ENCODE peak calls at places on chromosomes 4 and X, in eight cellular contexts. G is HepG2, R is transverse colon, J is stomach, K is GM12891, O is suprapubic skin, I is prostate gland, W is breast epithelium. X is an unnamed sample.

GRCh38 chr4:6781561-6781960 is 966 bp upstream of the KIAA0232 start:
- DNase-seq in G (no peak), R (no peak), J (no peak), K (no peak), O (no peak), I (no peak), W (no peak), X (no peak)

GRCh38 chrX:74343970-74344622 is 40.1 kb downstream of the ZCCHC13 start:
- DNase-seq in G (peak), R (peak), J (peak), K (peak), O (no peak), I (peak), W (peak), X (no peak)

GRCh38 chrX:121365572-121366161 is 318.3 kb downstream of the GLUD2 start:
- DNase-seq in G (no peak), R (peak), J (no peak), K (no peak), O (no peak), I (no peak), W (no peak), X (no peak)

GRCh38 chr4:139560396-139561084 is 4.5 kb upstream of the SETD7 start:
- DNase-seq in G (no peak), R (no peak), J (no peak), K (no peak), O (no peak), I (no peak), W (no peak), X (peak)

GRCh38 chrX:47311857-47312774 is 58.3 kb upstream of the ZNF157 start:
- DNase-seq in G (peak), R (peak), J (peak), K (peak), O (no peak), I (peak), W (no peak), X (no peak)

GRCh38 chrX:153377727-153378126 is 23.4 kb downstream of the PNMA6E start:
- DNase-seq in G (no peak), R (no peak), J (no peak), K (no peak), O (no peak), I (no peak), W (no peak), X (no peak)

GRCh38 chr4:15232725-15233597 is 194.9 kb upstream of the C1QTNF7 start:
- DNase-seq in G (peak), R (no peak), J (no peak), K (no peak), O (no peak), I (no peak), W (no peak), X (no peak)

GRCh38 chrX:51902651-51903050 is 9.2 kb downstream of the MAGED1 start:
- DNase-seq in G (no peak), R (no peak), J (no peak), K (no peak), O (no peak), I (no peak), W (no peak), X (no peak)

GRCh38 chrX:131704136-131704695 is 160.3 kb downstream of the OR13H1 start:
- DNase-seq in G (no peak), R (peak), J (peak), K (no peak), O (no peak), I (no peak), W (peak), X (peak)

GRCh38 chrX:71514367-71515038 is 18.4 kb upstream of the OGT start:
- DNase-seq in G (no peak), R (peak), J (no peak), K (no peak), O (no peak), I (no peak), W (no peak), X (no peak)

GRCh38 chr4:55008166-55009056 is 117.0 kb downstream of the KDR start:
- DNase-seq in G (no peak), R (no peak), J (no peak), K (peak), O (no peak), I (no peak), W (no peak), X (no peak)

GRCh38 chr4:114021445-114021844 is 42.0 kb upstream of the ARSJ start:
- DNase-seq in G (no peak), R (no peak), J (no peak), K (no peak), O (no peak), I (no peak), W (no peak), X (no peak)

GRCh38 chr4:25938251-25939186 is 24.5 kb downstream of the SMIM20 start:
- DNase-seq in G (no peak), R (no peak), J (no peak), K (peak), O (no peak), I (no peak), W (no peak), X (no peak)

GRCh38 chr4:138510053-138510452 is 267.9 kb upstream of the SLC7A11 start:
- DNase-seq in G (no peak), R (no peak), J (no peak), K (no peak), O (no peak), I (no peak), W (no peak), X (no peak)

GRCh38 chrX:119501511-119502148 is 33.4 kb downstream of the SLC25A5 start:
- DNase-seq in G (no peak), R (no peak), J (no peak), K (no peak), O (no peak), I (no peak), W (no peak), X (no peak)

GRCh38 chr4:113908829-113909228 is 70.6 kb downstream of the ARSJ start:
- DNase-seq in G (no peak), R (no peak), J (no peak), K (no peak), O (no peak), I (no peak), W (no peak), X (no peak)

GRCh38 chr4:105807496-105807895 is 87.8 kb upstream of the NPNT start:
- DNase-seq in G (no peak), R (no peak), J (no peak), K (no peak), O (no peak), I (no peak), W (no peak), X (no peak)

GRCh38 chr4:112510191-112510467 is 5.9 kb downstream of the NEUROG2 start:
- DNase-seq in G (no peak), R (no peak), J (no peak), K (no peak), O (no peak), I (no peak), W (no peak), X (no peak)

GRCh38 chr4:8110071-8110986 is 48.3 kb downstream of the ABLIM2 start:
- DNase-seq in G (peak), R (no peak), J (no peak), K (no peak), O (no peak), I (no peak), W (no peak), X (no peak)

GRCh38 chrX:46913710-46914109 is 1.5 kb downstream of the JADE3 start:
- DNase-seq in G (peak), R (peak), J (peak), K (no peak), O (no peak), I (peak), W (peak), X (no peak)

GRCh38 chr4:74451214-74451661 is 6.3 kb downstream of the AREG start:
- DNase-seq in G (peak), R (no peak), J (no peak), K (no peak), O (no peak), I (no peak), W (no peak), X (no peak)

GRCh38 chr4:188268081-188268908 is 129.1 kb downstream of the TRIML1 start:
- DNase-seq in G (no peak), R (no peak), J (no peak), K (no peak), O (no peak), I (no peak), W (no peak), X (no peak)

GRCh38 chr4:81565137-81565870 is 93.6 kb upstream of the RASGEF1B start:
- DNase-seq in G (no peak), R (peak), J (peak), K (no peak), O (peak), I (peak), W (peak), X (peak)

GRCh38 chrX:17247144-17247543 is 127.9 kb upstream of the NHS start:
- DNase-seq in G (no peak), R (no peak), J (no peak), K (no peak), O (no peak), I (no peak), W (no peak), X (no peak)

GRCh38 chr4:6873792-6874461 is 35.7 kb upstream of the TBC1D14 start:
- DNase-seq in G (peak), R (peak), J (peak), K (no peak), O (no peak), I (peak), W (peak), X (peak)

GRCh38 chrX:78687586-78687985 is 28.5 kb upstream of the RTL3 start:
- DNase-seq in G (no peak), R (no peak), J (no peak), K (no peak), O (no peak), I (no peak), W (no peak), X (no peak)

GRCh38 chr4:66182651-66183050 is 512.4 kb upstream of the EPHA5 start:
- DNase-seq in G (no peak), R (no peak), J (no peak), K (no peak), O (no peak), I (no peak), W (no peak), X (no peak)

GRCh38 chrX:85111347-85111746 is 107.7 kb downstream of the APOOL start:
- DNase-seq in G (no peak), R (no peak), J (no peak), K (no peak), O (no peak), I (no peak), W (no peak), X (no peak)

GRCh38 chr4:40957281-40957680 is 207.5 kb downstream of the NSUN7 start:
- DNase-seq in G (no peak), R (no peak), J (no peak), K (no peak), O (no peak), I (no peak), W (no peak), X (no peak)

GRCh38 chr4:85475631-85476233 is 782 bp downstream of the ARHGAP24 start:
- DNase-seq in G (no peak), R (no peak), J (no peak), K (no peak), O (no peak), I (no peak), W (no peak), X (no peak)
- TF ChIP-seq POLR2AphosphoS5 in G (no peak), R (no peak), J (no peak), K (no peak), O (no peak), I (no peak), W (no peak), X (no peak)

GRCh38 chr4:87950516-87950915 is 25.0 kb upstream of the SPP1 start:
- DNase-seq in G (no peak), R (no peak), J (no peak), K (no peak), O (no peak), I (no peak), W (no peak), X (no peak)

GRCh38 chr4:87949961-87950360 is 25.6 kb upstream of the SPP1 start:
- DNase-seq in G (no peak), R (no peak), J (no peak), K (no peak), O (no peak), I (no peak), W (no peak), X (no peak)

GRCh38 chr4:87946766-87947165 is 28.7 kb upstream of the SPP1 start:
- DNase-seq in G (no peak), R (no peak), J (no peak), K (no peak), O (no peak), I (no peak), W (no peak), X (no peak)

GRCh38 chr4:87944967-87945366 is 30.5 kb upstream of the SPP1 start:
- DNase-seq in G (no peak), R (no peak), J (no peak), K (no peak), O (no peak), I (no peak), W (no peak), X (no peak)

DNA sequence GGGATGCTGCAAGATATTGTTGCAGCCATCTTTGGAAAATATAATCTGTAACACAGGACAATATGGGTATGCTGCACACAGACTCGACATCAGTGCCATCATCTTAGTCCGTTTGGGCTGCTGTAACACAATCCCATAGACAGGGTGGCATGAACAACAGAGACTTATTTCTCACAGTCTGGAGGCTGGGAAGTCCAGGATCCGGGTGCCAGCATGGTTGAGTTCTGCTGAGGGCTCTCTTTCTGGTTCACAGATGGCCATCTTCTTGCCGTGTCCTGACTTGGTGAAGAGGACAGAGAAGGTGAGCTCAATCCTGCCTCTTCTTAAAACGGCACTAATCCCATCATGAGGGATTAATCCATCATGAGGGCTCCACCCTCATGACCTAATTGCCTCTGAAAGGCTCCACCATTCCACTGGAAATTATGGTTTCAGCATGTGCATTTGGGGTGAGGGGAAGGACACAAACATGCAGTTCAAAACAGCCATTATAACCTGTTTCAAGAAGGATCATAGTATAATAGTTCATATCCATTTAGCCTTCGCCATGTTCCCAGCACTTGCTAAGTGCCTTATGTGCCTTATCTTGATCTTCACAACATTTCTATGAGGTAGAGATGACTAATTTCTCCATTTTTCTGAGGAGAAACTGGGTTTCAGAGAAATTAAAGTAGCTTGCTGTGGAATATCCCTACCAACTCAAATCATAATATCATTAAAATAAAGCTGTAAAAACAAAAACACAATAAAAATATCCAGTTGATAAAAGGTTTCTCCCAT is 27.9 kb upstream of the SPP1 start:
- DNase-seq in G (no peak), R (no peak), J (no peak), K (no peak), O (no peak), I (no peak), W (no peak), X (no peak)
- TF ChIP-seq POLR2A in G (no peak), R (no peak), J (no peak), K (no peak), O (no peak), I (no peak), W (no peak), X (no peak)

GRCh38 chr4:47485047-47485692 is at the start of gene ATP10D:
- DNase-seq in G (peak), R (peak), J (peak), K (peak), O (peak), I (peak), W (peak), X (peak)
- TF ChIP-seq POLR2AphosphoS5 in G (peak), R (peak), J (peak), K (peak), O (peak), I (peak), W (peak), X (peak)

GRCh38 chr4:184355111-184355604 is 119.2 kb downstream of the IRF2 start:
- DNase-seq in G (peak), R (no peak), J (no peak), K (no peak), O (no peak), I (no peak), W (peak), X (peak)
- TF ChIP-seq POLR2A in G (no peak), R (no peak), J (no peak), K (no peak), O (no peak), I (no peak), W (no peak), X (no peak)

GRCh38 chrX:139297638-139298037 is 232.9 kb upstream of the F9 start:
- DNase-seq in G (no peak), R (no peak), J (no peak), K (no peak), O (no peak), I (no peak), W (no peak), X (no peak)
- TF ChIP-seq POLR2AphosphoS5 in G (no peak), R (no peak), J (no peak), K (no peak), O (no peak), I (no peak), W (no peak), X (no peak)

GRCh38 chr4:13627606-13628301 is at the start of gene BOD1L1:
- DNase-seq in G (peak), R (peak), J (peak), K (peak), O (peak), I (peak), W (peak), X (peak)
- TF ChIP-seq POLR2A in G (peak), R (peak), J (peak), K (peak), O (peak), I (peak), W (peak), X (no peak)

GRCh38 chr4:38663801-38664703 is at the start of gene KLF3:
- DNase-seq in G (peak), R (peak), J (peak), K (peak), O (peak), I (peak), W (peak), X (peak)
- TF ChIP-seq POLR2AphosphoS5 in G (peak), R (peak), J (peak), K (no peak), O (no peak), I (peak), W (peak), X (peak)

GRCh38 chr4:173167793-173168395 is 717 bp upstream of the GALNT7 start:
- DNase-seq in G (no peak), R (peak), J (peak), K (peak), O (peak), I (peak), W (no peak), X (peak)

GRCh38 chr4:173169178-173169427 is 492 bp downstream of the GALNT7 start:
- DNase-seq in G (no peak), R (no peak), J (no peak), K (no peak), O (no peak), I (peak), W (no peak), X (no peak)

GRCh38 chr4:173169428-173170209 is 1.0 kb downstream of the GALNT7 start:
- DNase-seq in G (no peak), R (peak), J (peak), K (peak), O (peak), I (peak), W (peak), X (peak)

GRCh38 chr4:173170210-173170778 is 1.7 kb downstream of the GALNT7 start:
- DNase-seq in G (no peak), R (no peak), J (no peak), K (no peak), O (no peak), I (no peak), W (no peak), X (no peak)

GRCh38 chr4:173168396-173169177 is at the start of gene GALNT7:
- DNase-seq in G (no peak), R (peak), J (peak), K (peak), O (peak), I (peak), W (peak), X (peak)
- TF ChIP-seq POLR2A in G (no peak), R (no peak), J (no peak), K (peak), O (no peak), I (no peak), W (no peak), X (no peak)

GRCh38 chr4:145278341-145279121 is 98.1 kb upstream of the OTUD4 start:
- DNase-seq in G (no peak), R (no peak), J (no peak), K (no peak), O (no peak), I (no peak), W (no peak), X (no peak)
- TF ChIP-seq POLR2AphosphoS5 in G (no peak), R (no peak), J (no peak), K (no peak), O (no peak), I (no peak), W (no peak), X (no peak)

DNA sequence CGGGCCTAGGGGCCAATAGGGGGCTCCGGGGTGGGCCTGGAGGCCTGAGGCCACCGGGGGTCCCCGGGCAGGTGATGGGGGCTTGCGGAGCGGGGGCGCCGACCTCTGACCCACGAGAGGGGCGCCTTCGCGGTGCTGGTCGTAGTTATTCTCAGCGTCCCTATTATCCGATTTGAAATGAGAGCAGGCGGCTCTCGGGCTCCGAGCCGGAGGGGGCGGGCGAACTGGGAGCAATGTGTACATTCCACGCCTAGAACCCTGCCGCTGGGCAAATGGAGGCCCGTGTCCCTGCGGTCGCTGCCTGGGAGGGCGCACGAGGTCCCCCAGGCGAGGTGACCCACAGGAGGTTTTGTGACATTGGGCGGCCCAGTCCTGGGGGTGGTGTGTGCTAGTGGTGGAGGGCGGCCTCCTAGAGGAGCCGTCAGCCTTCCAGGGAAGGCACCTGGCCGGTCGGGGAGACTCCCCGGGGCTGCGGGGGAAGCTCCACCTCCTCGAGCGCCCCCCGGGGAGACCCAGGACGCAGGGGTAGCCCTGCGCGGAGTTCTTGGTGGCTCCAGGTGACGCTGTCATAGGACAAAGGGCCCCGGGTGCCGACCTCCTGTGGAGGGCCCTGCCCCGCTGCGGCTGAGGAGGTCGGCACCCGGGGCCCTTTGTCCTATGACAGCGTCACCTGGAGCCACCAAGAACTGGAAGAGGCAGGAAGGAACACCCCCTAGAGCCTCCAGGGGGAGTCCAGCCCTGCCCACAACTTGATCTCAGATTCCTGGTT is 102.6 kb upstream of the PRKX start:
- DNase-seq in G (peak), R (peak), J (peak), K (peak), O (peak), I (peak), W (peak), X (peak)
- TF ChIP-seq POLR2A in G (no peak), R (peak), J (no peak), K (no peak), O (no peak), I (no peak), W (no peak), X (no peak)

X was measured in spleen.